ENCODE peak calls at places on chromosome 12, in nine cellular contexts. O is cardiac muscle cell; R is neural progenitor cell; C is tibial artery; A is AG04450; U is ascending aorta; F is CD8-positive, alpha-beta memory T cell; P is lower lobe of right lung; B is pancreas. J is an unnamed sample.
A peak's percentile ranks its signal among the peaks of the same experiment; 100 is the strongest.

GRCh38 chr12:52018448-52019122 is 11.8 kb downstream of the TAMALIN start:
- DNase-seq in O (no peak), R (no peak), C (no peak), A (no peak), U (no peak), F (no peak), P (no peak), B (no peak), J (no peak)

GRCh38 chr12:98983647-98984046 is 338.6 kb downstream of the APAF1 start:
- DNase-seq in O (no peak), R (no peak), C (no peak), A (no peak), U (no peak), F (no peak), P (no peak), B (no peak), J (no peak)

GRCh38 chr12:131850856-131851559 is 22.8 kb downstream of the MMP17 start:
- DNase-seq in O (no peak), R (peak; percentile 79), C (no peak), A (no peak), U (peak; percentile 73), F (no peak), P (no peak), B (no peak), J (no peak)

GRCh38 chr12:131089526-131090253 is 136.0 kb downstream of the ADGRD1 start:
- DNase-seq in O (no peak), R (no peak), C (peak; percentile 50), A (no peak), U (peak; percentile 58), F (no peak), P (peak; percentile 14), B (no peak), J (no peak)

GRCh38 chr12:117014342-117014887 is 84.8 kb downstream of the TESC start:
- DNase-seq in O (no peak), R (no peak), C (no peak), A (no peak), U (no peak), F (no peak), P (no peak), B (no peak), J (no peak)

GRCh38 chr12:46209165-46209564 is 59.7 kb downstream of the SLC38A1 start:
- DNase-seq in O (no peak), R (no peak), C (no peak), A (no peak), U (no peak), F (no peak), P (no peak), B (no peak), J (no peak)

GRCh38 chr12:34390846-34391700 is 368.8 kb downstream of the ALG10 start:
- DNase-seq in O (no peak), R (no peak), C (peak; percentile 40), A (no peak), U (peak; percentile 49), F (no peak), P (peak; percentile 14), B (no peak), J (no peak)

GRCh38 chr12:103834897-103835390 is 6.1 kb downstream of the NT5DC3 start:
- DNase-seq in O (no peak), R (no peak), C (no peak), A (no peak), U (no peak), F (no peak), P (no peak), B (no peak), J (no peak)

GRCh38 chr12:14913381-14913781 is 25.0 kb downstream of the ERP27 start:
- DNase-seq in O (no peak), R (no peak), C (no peak), A (no peak), U (no peak), F (no peak), P (no peak), B (no peak), J (no peak)

GRCh38 chr12:130955238-130955816 is 1.6 kb downstream of the ADGRD1 start:
- DNase-seq in O (peak; percentile 31), R (no peak), C (no peak), A (no peak), U (no peak), F (no peak), P (no peak), B (no peak), J (no peak)

GRCh38 chr12:94740601-94741362 is 90.4 kb upstream of the TMCC3 start:
- DNase-seq in O (no peak), R (peak; percentile 78), C (no peak), A (no peak), U (no peak), F (no peak), P (no peak), B (no peak), J (no peak)

GRCh38 chr12:54131641-54132280 is 57.0 kb downstream of the SMUG1 start:
- DNase-seq in O (no peak), R (no peak), C (no peak), A (no peak), U (no peak), F (no peak), P (no peak), B (no peak), J (no peak)

GRCh38 chr12:49223122-49223521 is 34.2 kb upstream of the TUBA1A start:
- DNase-seq in O (no peak), R (no peak), C (no peak), A (no peak), U (no peak), F (no peak), P (no peak), B (no peak), J (no peak)

GRCh38 chr12:49792181-49792970 is 35.8 kb downstream of the NCKAP5L start:
- DNase-seq in O (no peak), R (no peak), C (no peak), A (no peak), U (no peak), F (no peak), P (no peak), B (no peak), J (no peak)

GRCh38 chr12:56152132-56152755 is at the start of gene MYL6B:
- DNase-seq in O (peak; percentile 94), R (peak; percentile 95), C (peak; percentile 96), A (peak; percentile 61), U (peak; percentile 96), F (peak; percentile 88), P (peak; percentile 96), B (peak; percentile 88), J (no peak)

GRCh38 chr12:56152756-56153137 is 360 bp downstream of the MYL6B start:
- DNase-seq in O (peak; percentile 24), R (peak; percentile 8), C (no peak), A (no peak), U (no peak), F (no peak), P (no peak), B (no peak), J (no peak)

GRCh38 chr12:56154818-56155217 is 2.4 kb downstream of the MYL6B start:
- DNase-seq in O (no peak), R (no peak), C (no peak), A (no peak), U (no peak), F (no peak), P (no peak), B (no peak), J (no peak)

GRCh38 chr12:56154246-56154771 is 1.9 kb downstream of the MYL6B start:
- DNase-seq in O (no peak), R (no peak), C (no peak), A (no peak), U (no peak), F (no peak), P (peak; percentile 14), B (no peak), J (no peak)

GRCh38 chr12:56153291-56154065 is 1.1 kb downstream of the MYL6B start:
- DNase-seq in O (no peak), R (no peak), C (no peak), A (no peak), U (no peak), F (no peak), P (no peak), B (no peak), J (no peak)
- H3K9me3 ChIP-seq in O (no peaks in the 10 kb centered on the region), R (no peaks in the 10 kb centered on the region), C (no peaks in the 10 kb centered on the region), A (no peaks in the 10 kb centered on the region), U (no peaks in the 10 kb centered on the region), F (no peaks in the 10 kb centered on the region), P (no peaks in the 10 kb centered on the region), B (no peaks in the 10 kb centered on the region), J (no peaks in the 10 kb centered on the region)

GRCh38 chr12:13095266-13095995 is 8.0 kb downstream of the GSG1 start:
- DNase-seq in O (no peak), R (no peak), C (no peak), A (no peak), U (no peak), F (no peak), P (no peak), B (no peak), J (no peak)

GRCh38 chr12:13091831-13092230 is 11.6 kb downstream of the GSG1 start:
- DNase-seq in O (no peak), R (no peak), C (no peak), A (no peak), U (no peak), F (no peak), P (no peak), B (no peak), J (no peak)

GRCh38 chr12:13093191-13093849 is 10.1 kb downstream of the GSG1 start:
- DNase-seq in O (no peak), R (no peak), C (no peak), A (no peak), U (no peak), F (no peak), P (no peak), B (no peak), J (no peak)

GRCh38 chr12:13093850-13094225 is 9.6 kb downstream of the GSG1 start:
- DNase-seq in O (no peak), R (no peak), C (no peak), A (no peak), U (no peak), F (no peak), P (no peak), B (no peak), J (no peak)

GRCh38 chr12:13094349-13094748 is 9.1 kb downstream of the GSG1 start:
- DNase-seq in O (no peak), R (no peak), C (no peak), A (no peak), U (no peak), F (no peak), P (no peak), B (no peak), J (no peak)
- H3K27ac ChIP-seq in O (no peak overlapping the region), R (no peak overlapping the region), C (no peak overlapping the region), A (no peak overlapping the region), U (peak overlapping the region; percentile 4), F (no peak overlapping the region), P (no peak overlapping the region), B (no peak overlapping the region), J (no peak overlapping the region)

DNA sequence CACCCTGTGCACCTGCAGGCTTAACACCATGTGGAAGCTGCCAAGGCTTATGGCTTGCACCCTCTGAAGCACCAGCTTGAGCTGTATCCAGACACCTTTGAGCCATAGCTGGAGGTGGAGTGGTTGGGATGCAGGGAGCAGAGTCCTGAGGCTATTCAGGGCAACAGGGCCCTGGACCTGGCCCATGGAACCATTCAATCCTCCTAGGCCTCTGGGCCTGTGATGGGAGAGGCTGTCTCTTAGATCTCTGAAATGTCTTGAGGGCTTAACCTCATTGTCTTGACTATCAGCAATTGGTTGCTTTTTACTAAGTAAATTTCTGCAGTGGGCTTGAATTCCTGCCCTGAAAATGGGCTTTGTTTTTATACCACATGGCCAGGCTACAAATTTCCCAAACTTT is 36.6 kb downstream of the CREBL2 start:
- DNase-seq in O (no peak), R (no peak), C (no peak), A (no peak), U (no peak), F (no peak), P (no peak), B (no peak), J (no peak)
- H3K9me3 ChIP-seq in O (no peaks in the 10 kb centered on the region), R (peaks cover 24% of the 10 kb centered on the region), C (peaks cover 27% of the 10 kb centered on the region), A (peaks cover 29% of the 10 kb centered on the region), U (peaks cover 15% of the 10 kb centered on the region), F (peaks cover 21% of the 10 kb centered on the region), P (peaks cover 19% of the 10 kb centered on the region), B (no peaks in the 10 kb centered on the region), J (peaks cover 15% of the 10 kb centered on the region)

GRCh38 chr12:7387289-7387688 is 56.7 kb downstream of the CD163L1 start:
- DNase-seq in O (no peak), R (no peak), C (no peak), A (no peak), U (no peak), F (no peak), P (no peak), B (no peak), J (no peak)
- H3K27ac ChIP-seq in O (no peak overlapping the region), R (no peak overlapping the region), C (no peak overlapping the region), A (no peak overlapping the region), U (no peak overlapping the region), F (no peak overlapping the region), P (no peak overlapping the region), B (no peak overlapping the region), J (no peak overlapping the region)

J was measured in vagina.